ENCODE peak calls at places on chromosomes 4 and X, in nine cellular contexts. One of them, this sample, is unnamed.

GRCh38 chr4:119209077-119209476 is 3.4 kb upstream of the USP53 start:
- DNase-seq in heart right ventricle: no peak
- DNase-seq in IMR-90: peak; percentile 96
- DNase-seq in PC-3: peak; percentile 95
- DNase-seq in tibial artery: no peak
- DNase-seq in uterus: no peak
- DNase-seq in esophagus squamous epithelium: no peak
- DNase-seq in Peyer's patch: no peak
- DNase-seq in hepatocyte: peak; percentile 55
- DNase-seq in this sample: peak; percentile 94

GRCh38 chr4:169723207-169723606 is 34.5 kb downstream of the HPF1 start:
- DNase-seq in esophagus squamous epithelium: no peak
- DNase-seq in tibial artery: no peak
- DNase-seq in Peyer's patch: no peak
- DNase-seq in PC-3: peak; percentile 31
- DNase-seq in hepatocyte: peak; percentile 23
- DNase-seq in IMR-90: no peak
- DNase-seq in heart right ventricle: no peak
- DNase-seq in uterus: no peak
- DNase-seq in this sample: peak; percentile 5

GRCh38 chr4:152014280-152014679 is 253.5 kb upstream of the GATB start:
- DNase-seq in heart right ventricle: no peak
- DNase-seq in Peyer's patch: peak; percentile 36
- DNase-seq in esophagus squamous epithelium: no peak
- DNase-seq in IMR-90: no peak
- DNase-seq in PC-3: no peak
- DNase-seq in tibial artery: no peak
- DNase-seq in hepatocyte: no peak
- DNase-seq in uterus: no peak
- DNase-seq in this sample: no peak

GRCh38 chrX:64894454-64895038 is 81.7 kb downstream of the ZC4H2 start:
- DNase-seq in tibial artery: no peak
- DNase-seq in heart right ventricle: no peak
- DNase-seq in hepatocyte: peak; percentile 44
- DNase-seq in esophagus squamous epithelium: no peak
- DNase-seq in PC-3: peak; percentile 64
- DNase-seq in IMR-90: peak; percentile 5
- DNase-seq in uterus: no peak
- DNase-seq in Peyer's patch: peak; percentile 16
- DNase-seq in this sample: no peak

GRCh38 chrX:22800360-22800759 is 199.4 kb upstream of the DDX53 start:
- DNase-seq in hepatocyte: peak; percentile 7
- DNase-seq in heart right ventricle: no peak
- DNase-seq in esophagus squamous epithelium: no peak
- DNase-seq in PC-3: peak; percentile 81
- DNase-seq in tibial artery: peak; percentile 68
- DNase-seq in uterus: no peak
- DNase-seq in Peyer's patch: no peak
- DNase-seq in IMR-90: peak; percentile 89
- DNase-seq in this sample: peak; percentile 81

GRCh38 chr4:112377701-112378620 is 80.8 kb downstream of the ALPK1 start:
- DNase-seq in esophagus squamous epithelium: no peak
- DNase-seq in IMR-90: no peak
- DNase-seq in hepatocyte: no peak
- DNase-seq in PC-3: no peak
- DNase-seq in tibial artery: no peak
- DNase-seq in heart right ventricle: no peak
- DNase-seq in uterus: no peak
- DNase-seq in Peyer's patch: no peak
- DNase-seq in this sample: no peak

GRCh38 chr4:133124746-133125145 is 24.3 kb upstream of the PCDH10 start:
- DNase-seq in hepatocyte: no peak
- DNase-seq in IMR-90: no peak
- DNase-seq in uterus: no peak
- DNase-seq in heart right ventricle: no peak
- DNase-seq in Peyer's patch: no peak
- DNase-seq in PC-3: no peak
- DNase-seq in tibial artery: no peak
- DNase-seq in esophagus squamous epithelium: no peak
- DNase-seq in this sample: no peak

GRCh38 chr4:118969359-118969758 is 80.7 kb downstream of the SYNPO2 start:
- DNase-seq in heart right ventricle: peak; percentile 63
- DNase-seq in esophagus squamous epithelium: no peak
- DNase-seq in IMR-90: peak; percentile 82
- DNase-seq in PC-3: peak; percentile 71
- DNase-seq in uterus: peak; percentile 73
- DNase-seq in hepatocyte: peak; percentile 63
- DNase-seq in tibial artery: peak; percentile 90
- DNase-seq in Peyer's patch: no peak
- DNase-seq in this sample: peak; percentile 70

GRCh38 chr4:75633846-75634245 is 3.5 kb upstream of the CDKL2 start:
- DNase-seq in Peyer's patch: no peak
- DNase-seq in uterus: no peak
- DNase-seq in heart right ventricle: no peak
- DNase-seq in IMR-90: peak; percentile 40
- DNase-seq in PC-3: no peak
- DNase-seq in tibial artery: no peak
- DNase-seq in esophagus squamous epithelium: no peak
- DNase-seq in hepatocyte: no peak
- DNase-seq in this sample: peak; percentile 9

GRCh38 chrX:150062292-150063137 is 124.2 kb upstream of the EOLA2 start:
- DNase-seq in tibial artery: peak; percentile 75
- DNase-seq in hepatocyte: no peak
- DNase-seq in esophagus squamous epithelium: no peak
- DNase-seq in Peyer's patch: no peak
- DNase-seq in PC-3: peak; percentile 78
- DNase-seq in heart right ventricle: no peak
- DNase-seq in IMR-90: peak; percentile 69
- DNase-seq in uterus: no peak
- DNase-seq in this sample: peak; percentile 23

GRCh38 chr4:142534994-142535393 is 311.1 kb downstream of the INPP4B start:
- DNase-seq in Peyer's patch: no peak
- DNase-seq in heart right ventricle: no peak
- DNase-seq in PC-3: peak; percentile 91
- DNase-seq in esophagus squamous epithelium: no peak
- DNase-seq in tibial artery: no peak
- DNase-seq in IMR-90: peak; percentile 45
- DNase-seq in uterus: no peak
- DNase-seq in hepatocyte: no peak
- DNase-seq in this sample: no peak

GRCh38 chr4:52658671-52659015 is 458 bp downstream of the USP46 start:
- DNase-seq in heart right ventricle: peak; percentile 26
- DNase-seq in hepatocyte: no peak
- DNase-seq in IMR-90: no peak
- DNase-seq in esophagus squamous epithelium: no peak
- DNase-seq in tibial artery: no peak
- DNase-seq in PC-3: no peak
- DNase-seq in Peyer's patch: no peak
- DNase-seq in uterus: peak; percentile 22
- DNase-seq in this sample: no peak

GRCh38 chr4:26213317-26213716 is 107.5 kb upstream of the RBPJ start:
- DNase-seq in PC-3: no peak
- DNase-seq in esophagus squamous epithelium: no peak
- DNase-seq in heart right ventricle: no peak
- DNase-seq in hepatocyte: no peak
- DNase-seq in tibial artery: no peak
- DNase-seq in uterus: no peak
- DNase-seq in Peyer's patch: no peak
- DNase-seq in IMR-90: no peak
- DNase-seq in this sample: no peak

GRCh38 chr4:169160825-169161224 is 109.9 kb downstream of the SH3RF1 start:
- DNase-seq in esophagus squamous epithelium: no peak
- DNase-seq in hepatocyte: no peak
- DNase-seq in PC-3: no peak
- DNase-seq in uterus: peak; percentile 32
- DNase-seq in IMR-90: no peak
- DNase-seq in Peyer's patch: no peak
- DNase-seq in tibial artery: no peak
- DNase-seq in heart right ventricle: no peak
- DNase-seq in this sample: no peak

GRCh38 chrX:11533211-11533651 is 132.5 kb downstream of the ARHGAP6 start:
- DNase-seq in Peyer's patch: no peak
- DNase-seq in tibial artery: no peak
- DNase-seq in PC-3: peak; percentile 84
- DNase-seq in IMR-90: peak; percentile 89
- DNase-seq in heart right ventricle: peak; percentile 3
- DNase-seq in hepatocyte: peak; percentile 72
- DNase-seq in uterus: no peak
- DNase-seq in esophagus squamous epithelium: no peak
- DNase-seq in this sample: no peak

GRCh38 chrX:1165535-1166196 is 46.8 kb downstream of the CRLF2 start:
- DNase-seq in Peyer's patch: no peak
- DNase-seq in tibial artery: peak; percentile 50
- DNase-seq in IMR-90: no peak
- DNase-seq in esophagus squamous epithelium: no peak
- DNase-seq in uterus: no peak
- DNase-seq in hepatocyte: peak; percentile 45
- DNase-seq in heart right ventricle: no peak
- DNase-seq in PC-3: no peak
- DNase-seq in this sample: no peak

GRCh38 chr4:128782076-128782715 is 27.3 kb upstream of the JADE1 start:
- DNase-seq in uterus: peak; percentile 20
- DNase-seq in heart right ventricle: peak; percentile 26
- DNase-seq in PC-3: peak; percentile 33
- DNase-seq in IMR-90: peak; percentile 37
- DNase-seq in tibial artery: no peak
- DNase-seq in hepatocyte: no peak
- DNase-seq in esophagus squamous epithelium: no peak
- DNase-seq in Peyer's patch: peak; percentile 38
- DNase-seq in this sample: no peak
- H3K27ac ChIP-seq in uterus: no peak overlapping the region
- H3K27ac ChIP-seq in heart right ventricle: no peak overlapping the region
- H3K27ac ChIP-seq in PC-3: no peak overlapping the region
- H3K27ac ChIP-seq in IMR-90: no peak overlapping the region
- H3K27ac ChIP-seq in tibial artery: peak overlapping the region; percentile 15
- H3K27ac ChIP-seq in hepatocyte: no peak overlapping the region
- H3K27ac ChIP-seq in esophagus squamous epithelium: no peak overlapping the region
- H3K27ac ChIP-seq in Peyer's patch: no peak overlapping the region
- H3K27ac ChIP-seq in this sample: no peak overlapping the region

GRCh38 chr4:150080335-150080734 is 2.1 kb downstream of the DCLK2 start:
- DNase-seq in tibial artery: no peak
- DNase-seq in Peyer's patch: no peak
- DNase-seq in hepatocyte: no peak
- DNase-seq in esophagus squamous epithelium: no peak
- DNase-seq in uterus: no peak
- DNase-seq in PC-3: no peak
- DNase-seq in IMR-90: peak; percentile 63
- DNase-seq in heart right ventricle: no peak
- DNase-seq in this sample: peak; percentile 4

GRCh38 chr4:150078041-150078995 is at the start of gene DCLK2:
- DNase-seq in heart right ventricle: peak; percentile 88
- DNase-seq in IMR-90: peak; percentile 87
- DNase-seq in Peyer's patch: peak; percentile 35
- DNase-seq in hepatocyte: peak; percentile 79
- DNase-seq in PC-3: peak; percentile 50
- DNase-seq in tibial artery: peak; percentile 86
- DNase-seq in esophagus squamous epithelium: no peak
- DNase-seq in uterus: peak; percentile 90
- DNase-seq in this sample: peak; percentile 79

GRCh38 chr4:150080875-150081274 is 2.6 kb downstream of the DCLK2 start:
- DNase-seq in tibial artery: no peak
- DNase-seq in heart right ventricle: no peak
- DNase-seq in uterus: no peak
- DNase-seq in IMR-90: peak; percentile 35
- DNase-seq in hepatocyte: no peak
- DNase-seq in esophagus squamous epithelium: no peak
- DNase-seq in PC-3: peak; percentile 14
- DNase-seq in Peyer's patch: no peak
- DNase-seq in this sample: no peak

GRCh38 chr4:150078996-150079581 is 844 bp downstream of the DCLK2 start:
- DNase-seq in Peyer's patch: peak; percentile 39
- DNase-seq in esophagus squamous epithelium: no peak
- DNase-seq in hepatocyte: peak; percentile 43
- DNase-seq in IMR-90: peak; percentile 40
- DNase-seq in PC-3: peak; percentile 19
- DNase-seq in tibial artery: peak; percentile 75
- DNase-seq in uterus: peak; percentile 37
- DNase-seq in heart right ventricle: peak; percentile 34
- DNase-seq in this sample: peak; percentile 13

GRCh38 chr4:150082241-150082640 is 4.0 kb downstream of the DCLK2 start:
- DNase-seq in IMR-90: no peak
- DNase-seq in esophagus squamous epithelium: no peak
- DNase-seq in hepatocyte: no peak
- DNase-seq in heart right ventricle: no peak
- DNase-seq in PC-3: no peak
- DNase-seq in Peyer's patch: no peak
- DNase-seq in uterus: no peak
- DNase-seq in tibial artery: no peak
- DNase-seq in this sample: no peak
- H3K27me3 ChIP-seq in IMR-90: no peaks in the 10 kb centered on the region
- H3K27me3 ChIP-seq in esophagus squamous epithelium: no peaks in the 10 kb centered on the region
- H3K27me3 ChIP-seq in hepatocyte: peaks cover 3% of the 10 kb centered on the region
- H3K27me3 ChIP-seq in heart right ventricle: no peaks in the 10 kb centered on the region
- H3K27me3 ChIP-seq in PC-3: no peaks in the 10 kb centered on the region
- H3K27me3 ChIP-seq in Peyer's patch: no peaks in the 10 kb centered on the region
- H3K27me3 ChIP-seq in uterus: no peaks in the 10 kb centered on the region
- H3K27me3 ChIP-seq in tibial artery: no peaks in the 10 kb centered on the region
- H3K27me3 ChIP-seq in this sample: no peaks in the 10 kb centered on the region

DNA sequence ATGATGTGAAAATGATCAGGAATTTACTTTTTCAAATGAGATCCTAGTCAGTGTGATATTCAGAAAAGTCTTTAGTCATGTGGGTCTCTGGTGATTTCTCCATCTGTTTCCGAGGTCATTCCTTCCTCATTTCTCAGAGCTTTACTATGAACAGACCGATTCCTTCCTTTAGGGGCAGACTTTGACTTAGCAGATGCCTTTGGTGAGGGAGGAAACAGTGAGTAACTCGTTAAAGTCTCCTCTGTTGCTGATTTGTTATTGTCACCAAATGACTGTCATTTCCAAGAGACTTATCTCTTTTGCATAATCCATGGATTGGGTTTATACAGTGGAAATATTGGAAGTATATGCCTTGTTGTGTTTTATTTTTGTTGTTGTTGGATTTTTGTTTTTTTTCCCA is 76.2 kb upstream of the CD99 start:
- DNase-seq in Peyer's patch: no peak
- DNase-seq in IMR-90: peak; percentile 83
- DNase-seq in uterus: no peak
- DNase-seq in hepatocyte: peak; percentile 73
- DNase-seq in heart right ventricle: peak; percentile 18
- DNase-seq in esophagus squamous epithelium: no peak
- DNase-seq in PC-3: peak; percentile 35
- DNase-seq in tibial artery: no peak
- DNase-seq in this sample: peak; percentile 66
- TF ChIP-seq CTCF in Peyer's patch: no peak
- TF ChIP-seq CTCF in IMR-90: peak; percentile 71
- TF ChIP-seq CTCF in uterus: peak; percentile 51
- TF ChIP-seq CTCF in hepatocyte: peak; percentile 49
- TF ChIP-seq CTCF in heart right ventricle: no peak
- TF ChIP-seq CTCF in esophagus squamous epithelium: no peak
- TF ChIP-seq CTCF in PC-3: no peak
- TF ChIP-seq CTCF in tibial artery: peak; percentile 46
- TF ChIP-seq CTCF in this sample: peak; percentile 66

DNA sequence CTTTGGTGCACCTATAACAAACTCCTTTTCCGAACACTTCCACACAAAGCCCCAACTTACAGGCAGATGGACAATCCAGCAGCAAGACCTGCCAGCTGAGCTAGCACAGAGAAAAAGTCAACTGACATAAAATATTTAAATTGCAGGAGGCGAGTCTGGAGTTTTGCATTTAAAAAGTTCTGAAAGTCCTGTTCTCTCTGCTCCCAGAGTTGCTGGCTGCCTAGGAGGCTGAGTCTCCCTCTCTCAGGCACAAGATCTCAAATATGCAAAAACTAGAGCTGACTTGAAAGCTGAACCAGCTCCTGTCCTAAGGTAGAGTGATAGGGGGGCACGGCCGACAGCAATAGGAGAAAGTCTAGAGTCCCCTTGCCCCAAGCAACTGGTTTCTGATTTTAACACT is 1.1 kb downstream of the LDB2 start:
- DNase-seq in IMR-90: peak; percentile 30
- DNase-seq in Peyer's patch: no peak
- DNase-seq in hepatocyte: no peak
- DNase-seq in heart right ventricle: no peak
- DNase-seq in uterus: no peak
- DNase-seq in tibial artery: no peak
- DNase-seq in esophagus squamous epithelium: no peak
- DNase-seq in PC-3: no peak
- DNase-seq in this sample: no peak
- H3K27ac ChIP-seq in IMR-90: peak overlapping the region; percentile 96
- H3K27ac ChIP-seq in Peyer's patch: no peak overlapping the region
- H3K27ac ChIP-seq in hepatocyte: peak overlapping the region; percentile 66
- H3K27ac ChIP-seq in heart right ventricle: peak overlapping the region; percentile 71
- H3K27ac ChIP-seq in uterus: peak overlapping the region; percentile 87
- H3K27ac ChIP-seq in tibial artery: peak overlapping the region; percentile 44
- H3K27ac ChIP-seq in esophagus squamous epithelium: peak overlapping the region; percentile 74
- H3K27ac ChIP-seq in PC-3: no peak overlapping the region
- H3K27ac ChIP-seq in this sample: no peak overlapping the region